ENCODE peak calls at places on chromosomes 7 and 10, in nine cellular contexts. I is right lobe of liver; Z is D341Med; Y is NCI-H1105 treated with DMSO at 0.1 percent for 48 hours; U is right cardiac atrium; K is activated naive CD8-positive, alpha-beta T cell treated with anti-CD3 and anti-CD28 coated beads, Interleukin-2, amount 50 U/mL, for 24 hours; F is naive thymus-derived CD4-positive, alpha-beta T cell; T is fibroblast of pulmonary artery; L is ELR. G is an unnamed sample.

GRCh38 chr10:16609195-16609594 is 87.5 kb upstream of the C1QL3 start:
- DNase-seq in F (no peak), Z (no peak), Y (no peak), T (no peak), I (no peak), L (no peak), U (no peak), K (no peak), G (no peak)

GRCh38 chr10:125177641-125178640 is 17.6 kb upstream of the CTBP2 start:
- DNase-seq in Y (no peak), U (no peak), L (no peak), I (no peak), Z (no peak), K (no peak), F (no peak), T (no peak), G (no peak)

GRCh38 chr10:14838582-14839304 is 637 bp downstream of the HSPA14 start:
- DNase-seq in I (peak), T (peak), F (peak), U (peak), Z (peak), Y (no peak), K (peak), L (peak), G (peak)

GRCh38 chr10:44352316-44353127 is 32.4 kb downstream of the CXCL12 start:
- DNase-seq in Y (no peak), T (peak), K (no peak), F (no peak), L (no peak), U (peak), I (peak), Z (no peak), G (no peak)

GRCh38 chr7:117010375-117011133 is 57.3 kb downstream of the ST7 start:
- DNase-seq in Y (no peak), L (peak), I (no peak), Z (no peak), K (peak), F (peak), T (no peak), U (no peak), G (no peak)

GRCh38 chr7:139828880-139829653 is at the start of gene TBXAS1:
- DNase-seq in Z (no peak), L (peak), T (peak), K (peak), I (no peak), F (no peak), U (no peak), Y (no peak), G (peak)

GRCh38 chr10:71964669-71965515 is 697 bp downstream of the CHST3 start:
- DNase-seq in K (peak), Y (peak), L (peak), Z (no peak), U (peak), I (no peak), T (peak), F (no peak), G (peak)

GRCh38 chr10:132571565-132572544 is 34.3 kb downstream of the INPP5A start:
- DNase-seq in I (peak), F (peak), K (peak), Z (peak), U (peak), Y (no peak), L (peak), T (peak), G (peak)

GRCh38 chr7:65971021-65971420 is 11.0 kb downstream of the GUSB start:
- DNase-seq in I (peak), U (no peak), L (no peak), T (no peak), Z (no peak), F (no peak), K (no peak), Y (no peak), G (no peak)

GRCh38 chr10:6135039-6135438 is 46.2 kb downstream of the RBM17 start:
- DNase-seq in U (no peak), I (no peak), L (no peak), K (no peak), F (no peak), Y (no peak), T (no peak), Z (no peak), G (no peak)

GRCh38 chr7:86760236-86760635 is 116.5 kb downstream of the GRM3 start:
- DNase-seq in Z (no peak), T (no peak), L (no peak), U (no peak), F (no peak), K (no peak), Y (no peak), I (no peak), G (no peak)

GRCh38 chr7:47633134-47633533 is 51.2 kb upstream of the TNS3 start:
- DNase-seq in K (no peak), I (no peak), Z (no peak), T (no peak), U (no peak), Y (no peak), L (no peak), F (no peak), G (no peak)

GRCh38 chr7:78326189-78326588 is 527.6 kb downstream of the PHTF2 start:
- DNase-seq in L (peak), Z (no peak), Y (no peak), I (no peak), T (peak), U (no peak), K (no peak), F (no peak), G (no peak)

GRCh38 chr10:91549296-91549695 is 83.6 kb downstream of the PPP1R3C start:
- DNase-seq in T (no peak), U (no peak), F (no peak), L (peak), I (no peak), Z (no peak), K (no peak), Y (no peak), G (no peak)

GRCh38 chr7:82389847-82390246 is 53.7 kb downstream of the CACNA2D1 start:
- DNase-seq in Z (no peak), Y (no peak), T (no peak), K (no peak), I (no peak), U (no peak), F (no peak), L (no peak), G (no peak)

GRCh38 chr10:19488592-19489280 is 327.5 kb upstream of the PLXDC2 start:
- DNase-seq in T (no peak), Z (no peak), L (no peak), Y (no peak), U (peak), K (peak), F (no peak), I (no peak), G (no peak)

GRCh38 chr10:124669141-124669823 is 74.9 kb downstream of the FAM53B start:
- DNase-seq in K (no peak), T (no peak), Y (no peak), F (no peak), L (no peak), Z (no peak), U (peak), I (no peak), G (no peak)

GRCh38 chr10:42783181-42783549 is 570 bp downstream of the BMS1 start:
- DNase-seq in L (peak), U (no peak), Z (no peak), I (no peak), T (peak), Y (peak), K (peak), F (peak), G (peak)

GRCh38 chr10:114061148-114061547 is 17.5 kb downstream of the ADRB1 start:
- DNase-seq in Y (no peak), I (no peak), Z (no peak), U (no peak), F (no peak), K (no peak), T (no peak), L (no peak), G (no peak)

GRCh38 chr10:104151737-104152136 is 29.8 kb downstream of the SFR1 start:
- DNase-seq in F (no peak), K (no peak), I (no peak), Y (no peak), L (no peak), U (no peak), T (no peak), Z (no peak), G (no peak)

GRCh38 chr7:102063736-102064135 is 222.9 kb upstream of the SH2B2 start:
- DNase-seq in F (no peak), Y (no peak), Z (no peak), U (no peak), T (peak), L (peak), K (no peak), I (no peak), G (peak)

GRCh38 chr7:18037609-18038008 is 10.0 kb upstream of the PRPS1L1 start:
- DNase-seq in U (no peak), K (no peak), Z (no peak), F (no peak), I (no peak), Y (no peak), L (no peak), T (no peak), G (no peak)

GRCh38 chr7:95974108-95974507 is 201.8 kb downstream of the DYNC1I1 start:
- DNase-seq in L (no peak), F (no peak), K (no peak), I (no peak), T (no peak), Z (no peak), U (no peak), Y (no peak), G (no peak)

GRCh38 chr7:9937944-9938631 is 1035.6 kb upstream of the PHF14 start:
- DNase-seq in Y (peak), I (no peak), F (no peak), U (no peak), L (no peak), T (peak), Z (no peak), K (no peak), G (no peak)

GRCh38 chr7:107833619-107834230 is 30.7 kb upstream of the SLC26A3 start:
- DNase-seq in T (no peak), K (no peak), F (no peak), L (no peak), I (no peak), U (no peak), Y (no peak), Z (no peak), G (no peak)

GRCh38 chr10:11535376-11535959 is 76.0 kb downstream of the USP6NL start:
- DNase-seq in Y (no peak), T (no peak), K (no peak), F (no peak), Z (no peak), L (no peak), I (no peak), U (no peak), G (no peak)

GRCh38 chr7:92242972-92243371 is 2.7 kb downstream of the KRIT1 start:
- DNase-seq in K (no peak), Z (no peak), L (no peak), T (no peak), U (no peak), F (no peak), I (no peak), Y (no peak), G (no peak)

GRCh38 chr10:33026422-33026821 is 68.4 kb upstream of the ITGB1 start:
- DNase-seq in L (no peak), U (no peak), F (no peak), Z (no peak), T (no peak), K (no peak), I (no peak), Y (no peak), G (no peak)

GRCh38 chr10:29669149-29669548 is 34.4 kb upstream of the SVIL start:
- DNase-seq in T (peak), U (peak), F (no peak), Y (no peak), L (no peak), K (no peak), I (no peak), Z (no peak), G (no peak)

GRCh38 chr10:124315599-124316270 is 103.0 kb downstream of the OAT start:
- DNase-seq in I (peak), F (no peak), L (no peak), U (no peak), K (no peak), Z (no peak), T (no peak), Y (no peak), G (no peak)

GRCh38 chr7:96034940-96035727 is 262.8 kb downstream of the DYNC1I1 start:
- DNase-seq in I (no peak), L (no peak), Y (peak), T (peak), U (no peak), Z (no peak), K (no peak), F (no peak), G (no peak)

GRCh38 chr7:43071604-43072003 is 40.8 kb upstream of the HECW1 start:
- DNase-seq in T (peak), F (no peak), K (peak), I (no peak), U (no peak), L (peak), Y (no peak), Z (no peak), G (peak)

GRCh38 chr10:102432162-102432950 is at the start of gene CUEDC2:
- DNase-seq in I (peak), U (peak), F (peak), Z (peak), K (peak), T (peak), L (peak), Y (peak), G (peak)

GRCh38 chr7:121366852-121367431 is 29.2 kb downstream of the FAM3C start:
- DNase-seq in I (no peak), Y (peak), F (no peak), U (no peak), Z (no peak), L (peak), K (no peak), T (peak), G (peak)

GRCh38 chr10:5968681-5969453 is 8.5 kb downstream of the IL15RA start:
- DNase-seq in F (peak), Z (no peak), T (no peak), U (no peak), L (no peak), I (peak), Y (no peak), K (no peak), G (no peak)

GRCh38 chr7:155644971-155645509 is 579 bp downstream of the RBM33 start:
- DNase-seq in I (peak), Y (peak), K (peak), L (peak), T (peak), F (no peak), Z (peak), U (peak), G (peak)

GRCh38 chr7:38855389-38855788 is 53.6 kb downstream of the VPS41 start:
- DNase-seq in L (no peak), I (no peak), K (no peak), T (no peak), Z (no peak), U (no peak), F (no peak), Y (no peak), G (no peak)